ENCODE peak calls at places on chromosomes 13 and 19, in seven cellular contexts. One of them, this sample, is unnamed.

GRCh38 chr13:44207476-44207875 is 166.1 kb upstream of the SERP2 start:
- DNase-seq in fibroblast of pulmonary artery: no peak
- DNase-seq in CD4-positive, alpha-beta T cell: no peak
- DNase-seq in WERI-Rb-1: no peak
- DNase-seq in Calu3: no peak
- DNase-seq in lower leg skin: no peak
- DNase-seq in fibroblast of lung: no peak
- DNase-seq in this sample: no peak

GRCh38 chr13:101917833-101918755 is 465.6 kb downstream of the ITGBL1 start:
- DNase-seq in CD4-positive, alpha-beta T cell: no peak
- DNase-seq in fibroblast of pulmonary artery: no peak
- DNase-seq in lower leg skin: no peak
- DNase-seq in fibroblast of lung: no peak
- DNase-seq in WERI-Rb-1: peak; percentile 92
- DNase-seq in Calu3: no peak
- DNase-seq in this sample: no peak

GRCh38 chr13:25037057-25037813 is 58.7 kb upstream of the PABPC3 start:
- DNase-seq in fibroblast of lung: peak; percentile 73
- DNase-seq in lower leg skin: peak; percentile 43
- DNase-seq in CD4-positive, alpha-beta T cell: no peak
- DNase-seq in Calu3: peak; percentile 52
- DNase-seq in WERI-Rb-1: peak; percentile 80
- DNase-seq in fibroblast of pulmonary artery: peak; percentile 76
- DNase-seq in this sample: no peak

GRCh38 chr19:48102870-48103751 is 7.5 kb downstream of the PLA2G4C start:
- DNase-seq in fibroblast of pulmonary artery: peak; percentile 68
- DNase-seq in CD4-positive, alpha-beta T cell: peak; percentile 5
- DNase-seq in lower leg skin: no peak
- DNase-seq in Calu3: peak; percentile 37
- DNase-seq in fibroblast of lung: peak; percentile 35
- DNase-seq in WERI-Rb-1: peak; percentile 61
- DNase-seq in this sample: no peak

GRCh38 chr13:101115762-101116161 is 300.5 kb downstream of the NALCN start:
- DNase-seq in WERI-Rb-1: no peak
- DNase-seq in fibroblast of lung: peak; percentile 5
- DNase-seq in lower leg skin: no peak
- DNase-seq in fibroblast of pulmonary artery: peak; percentile 3
- DNase-seq in CD4-positive, alpha-beta T cell: no peak
- DNase-seq in Calu3: no peak
- DNase-seq in this sample: no peak

GRCh38 chr13:53138369-53139036 is 109.9 kb downstream of the OLFM4 start:
- DNase-seq in CD4-positive, alpha-beta T cell: no peak
- DNase-seq in Calu3: no peak
- DNase-seq in fibroblast of pulmonary artery: peak; percentile 72
- DNase-seq in WERI-Rb-1: no peak
- DNase-seq in fibroblast of lung: peak; percentile 23
- DNase-seq in lower leg skin: peak; percentile 18
- DNase-seq in this sample: no peak

GRCh38 chr19:46713781-46714522 is 3.0 kb downstream of the PRKD2 start:
- DNase-seq in fibroblast of lung: peak; percentile 73
- DNase-seq in Calu3: peak; percentile 98
- DNase-seq in lower leg skin: peak; percentile 94
- DNase-seq in fibroblast of pulmonary artery: peak; percentile 88
- DNase-seq in WERI-Rb-1: no peak
- DNase-seq in CD4-positive, alpha-beta T cell: peak; percentile 66
- DNase-seq in this sample: peak; percentile 47

GRCh38 chr13:75352641-75353327 is 129.2 kb downstream of the TBC1D4 start:
- DNase-seq in WERI-Rb-1: no peak
- DNase-seq in CD4-positive, alpha-beta T cell: no peak
- DNase-seq in fibroblast of pulmonary artery: no peak
- DNase-seq in fibroblast of lung: no peak
- DNase-seq in Calu3: no peak
- DNase-seq in lower leg skin: no peak
- DNase-seq in this sample: no peak

GRCh38 chr19:47848871-47849473 is 10.1 kb upstream of the TPRX2 start:
- DNase-seq in fibroblast of pulmonary artery: peak; percentile 23
- DNase-seq in lower leg skin: no peak
- DNase-seq in WERI-Rb-1: peak; percentile 98
- DNase-seq in CD4-positive, alpha-beta T cell: peak; percentile 3
- DNase-seq in Calu3: peak; percentile 64
- DNase-seq in fibroblast of lung: peak; percentile 3
- DNase-seq in this sample: no peak

GRCh38 chr13:102773441-102774209 is at the start of gene TEX30:
- DNase-seq in WERI-Rb-1: no peak
- DNase-seq in Calu3: peak; percentile 74
- DNase-seq in lower leg skin: peak; percentile 62
- DNase-seq in CD4-positive, alpha-beta T cell: peak; percentile 90
- DNase-seq in fibroblast of pulmonary artery: peak; percentile 84
- DNase-seq in fibroblast of lung: peak; percentile 79
- DNase-seq in this sample: peak; percentile 74

GRCh38 chr19:2109278-2109864 is 12.7 kb downstream of the IZUMO4 start:
- DNase-seq in Calu3: no peak
- DNase-seq in lower leg skin: no peak
- DNase-seq in fibroblast of pulmonary artery: no peak
- DNase-seq in fibroblast of lung: no peak
- DNase-seq in CD4-positive, alpha-beta T cell: no peak
- DNase-seq in WERI-Rb-1: no peak
- DNase-seq in this sample: no peak

GRCh38 chr13:44266772-44267171 is 106.9 kb upstream of the SERP2 start:
- DNase-seq in Calu3: no peak
- DNase-seq in fibroblast of pulmonary artery: no peak
- DNase-seq in lower leg skin: no peak
- DNase-seq in WERI-Rb-1: no peak
- DNase-seq in fibroblast of lung: no peak
- DNase-seq in CD4-positive, alpha-beta T cell: no peak
- DNase-seq in this sample: no peak

GRCh38 chr13:35455022-35455421 is 21.5 kb downstream of the MAB21L1 start:
- DNase-seq in Calu3: no peak
- DNase-seq in lower leg skin: no peak
- DNase-seq in fibroblast of lung: no peak
- DNase-seq in CD4-positive, alpha-beta T cell: no peak
- DNase-seq in fibroblast of pulmonary artery: no peak
- DNase-seq in WERI-Rb-1: no peak
- DNase-seq in this sample: no peak
- TF ChIP-seq CTCF in Calu3: no peak
- TF ChIP-seq CTCF in lower leg skin: no peak
- TF ChIP-seq CTCF in fibroblast of lung: no peak
- TF ChIP-seq CTCF in CD4-positive, alpha-beta T cell: no peak
- TF ChIP-seq CTCF in fibroblast of pulmonary artery: no peak
- TF ChIP-seq CTCF in WERI-Rb-1: no peak
- TF ChIP-seq CTCF in this sample: no peak

DNA sequence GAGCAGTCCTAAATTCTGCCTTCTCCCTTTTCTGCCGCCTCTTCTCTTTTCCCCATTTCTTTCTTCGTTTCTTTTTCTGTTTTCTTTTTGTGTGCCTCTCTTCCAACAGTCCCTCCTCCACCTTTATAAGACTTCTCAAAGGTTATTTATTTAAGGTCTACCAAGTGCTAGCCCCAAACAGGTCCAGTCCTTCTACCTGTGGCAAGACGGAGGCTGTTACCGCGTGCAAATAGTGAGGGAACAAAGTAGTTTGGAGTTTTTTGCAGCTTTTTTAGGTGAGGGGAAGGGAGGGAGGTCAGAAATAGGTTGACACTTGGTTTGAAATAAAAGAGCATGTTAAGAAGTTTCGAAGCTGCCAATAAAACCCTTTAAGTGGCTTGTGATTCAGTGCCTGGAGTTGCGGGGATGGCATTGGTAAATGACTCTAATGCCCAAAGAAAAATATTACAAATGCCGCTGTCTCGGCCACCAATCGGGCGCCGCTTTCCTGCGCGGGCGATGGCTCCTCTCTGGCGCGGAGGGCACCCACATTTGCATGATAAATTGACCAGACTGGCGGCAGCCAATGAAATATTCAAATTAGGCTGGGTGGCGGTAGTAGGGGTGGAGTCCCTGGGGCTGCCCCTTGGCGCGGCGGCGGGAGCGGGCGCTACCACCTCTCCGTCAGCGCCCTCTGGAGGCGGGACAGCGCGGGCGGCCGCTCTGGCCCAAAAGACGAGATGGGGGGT is 7.5 kb upstream of the TSHZ3 start:
- DNase-seq in Calu3: no peak
- DNase-seq in lower leg skin: no peak
- DNase-seq in WERI-Rb-1: no peak
- DNase-seq in CD4-positive, alpha-beta T cell: peak; percentile 48
- DNase-seq in fibroblast of lung: no peak
- DNase-seq in fibroblast of pulmonary artery: no peak
- DNase-seq in this sample: peak; percentile 60
- TF ChIP-seq CTCF in Calu3: no peak
- TF ChIP-seq CTCF in lower leg skin: no peak
- TF ChIP-seq CTCF in WERI-Rb-1: no peak
- TF ChIP-seq CTCF in CD4-positive, alpha-beta T cell: peak; percentile 67
- TF ChIP-seq CTCF in fibroblast of lung: no peak
- TF ChIP-seq CTCF in fibroblast of pulmonary artery: no peak
- TF ChIP-seq CTCF in this sample: peak; percentile 90

GRCh38 chr19:11551603-11552235 is 7.3 kb downstream of the ELOF1 start:
- DNase-seq in WERI-Rb-1: peak; percentile 38
- DNase-seq in Calu3: peak; percentile 9
- DNase-seq in fibroblast of pulmonary artery: no peak
- DNase-seq in fibroblast of lung: no peak
- DNase-seq in lower leg skin: no peak
- DNase-seq in CD4-positive, alpha-beta T cell: no peak
- DNase-seq in this sample: no peak
- TF ChIP-seq CTCF in WERI-Rb-1: peak; percentile 84
- TF ChIP-seq CTCF in Calu3: no peak
- TF ChIP-seq CTCF in fibroblast of pulmonary artery: peak; percentile 31
- TF ChIP-seq CTCF in fibroblast of lung: peak; percentile 22
- TF ChIP-seq CTCF in lower leg skin: no peak
- TF ChIP-seq CTCF in CD4-positive, alpha-beta T cell: no peak
- TF ChIP-seq CTCF in this sample: no peak

DNA sequence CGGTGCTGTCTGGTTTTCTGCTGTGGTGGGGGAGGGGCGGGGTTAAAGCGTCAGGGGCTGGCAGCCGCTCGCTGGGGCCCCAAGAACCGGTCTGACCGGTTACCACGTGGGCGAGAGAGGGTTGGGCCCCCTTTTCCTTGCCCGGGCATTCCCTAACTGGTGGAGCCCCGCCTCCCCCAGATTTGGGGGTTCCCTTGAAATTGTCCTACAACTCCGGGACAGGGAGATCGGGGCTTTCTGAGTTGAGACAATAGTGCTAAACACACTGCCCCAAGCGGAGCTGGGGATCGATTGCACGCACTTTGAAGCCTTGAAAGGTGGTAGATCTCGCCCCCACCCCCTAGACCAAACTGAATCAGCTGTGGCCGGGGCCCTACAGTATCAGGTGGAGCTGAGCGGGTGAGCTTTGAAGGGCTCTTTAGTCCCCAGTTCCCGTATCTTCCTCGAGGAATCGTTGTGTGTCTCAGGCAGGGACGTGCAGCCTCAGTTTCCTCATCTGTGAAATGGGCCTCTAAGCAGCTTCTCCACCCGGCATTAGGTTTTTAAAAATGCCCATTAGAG is 4.8 kb downstream of the IER2 start:
- DNase-seq in CD4-positive, alpha-beta T cell: peak; percentile 71
- DNase-seq in fibroblast of pulmonary artery: peak; percentile 81
- DNase-seq in WERI-Rb-1: peak; percentile 28
- DNase-seq in fibroblast of lung: peak; percentile 57
- DNase-seq in lower leg skin: peak; percentile 80
- DNase-seq in Calu3: peak; percentile 89
- DNase-seq in this sample: peak; percentile 66
- TF ChIP-seq CTCF in CD4-positive, alpha-beta T cell: peak; percentile 31
- TF ChIP-seq CTCF in fibroblast of pulmonary artery: peak; percentile 33
- TF ChIP-seq CTCF in WERI-Rb-1: peak; percentile 19
- TF ChIP-seq CTCF in fibroblast of lung: peak; percentile 15
- TF ChIP-seq CTCF in lower leg skin: no peak
- TF ChIP-seq CTCF in Calu3: no peak
- TF ChIP-seq CTCF in this sample: peak; percentile 24